ENCODE peak calls at places on chromosomes 4 and X, in seven cellular contexts. E is HuH-7.5; W is GM13976; G is NCI-H345; J is D341Med; U is MCF 10A; C is stimulated activated naive B cell treated with anti-CD40 and anti-IgM and Interleukin-4, amounts not matched to agents 10 μg/mL and 1 μg/mL and 100 μg/mL, for 72 hours. K is an unnamed sample.

GRCh38 chrX:100447563-100448397 is 37.7 kb upstream of the PCDH19 start:
- DNase-seq in E (peak; percentile 27), U (peak; percentile 54), J (peak; percentile 66), W (peak; percentile 46), G (no peak), C (no peak), K (peak; percentile 20)

GRCh38 chr4:34047363-34047762 is 2197.0 kb downstream of the ARAP2 start:
- DNase-seq in C (no peak), G (no peak), U (no peak), E (no peak), W (no peak), J (no peak), K (no peak)

GRCh38 chrX:70041993-70042392 is 7.7 kb downstream of the AWAT2 start:
- DNase-seq in J (no peak), W (no peak), U (no peak), C (no peak), E (no peak), G (no peak), K (no peak)

GRCh38 chr4:98689507-98690174 is 31.2 kb upstream of the TSPAN5 start:
- DNase-seq in J (no peak), W (no peak), E (no peak), U (no peak), G (no peak), C (no peak), K (no peak)

GRCh38 chr4:168667936-168668335 is 171.1 kb downstream of the PALLD start:
- DNase-seq in C (no peak), J (no peak), W (no peak), E (no peak), U (no peak), G (no peak), K (no peak)

GRCh38 chrX:102840871-102841705 is 96.0 kb upstream of the RAB40AL start:
- DNase-seq in U (peak; percentile 13), G (no peak), C (no peak), E (no peak), W (no peak), J (no peak), K (peak; percentile 6)

GRCh38 chr4:109967798-109968520 is 55.3 kb downstream of the EGF start:
- DNase-seq in U (peak; percentile 13), C (no peak), J (no peak), E (no peak), G (no peak), W (no peak), K (no peak)

GRCh38 chrX:119709630-119710029 is 16.7 kb upstream of the SEPTIN6 start:
- DNase-seq in G (no peak), U (no peak), C (no peak), W (no peak), E (no peak), J (no peak), K (no peak)

GRCh38 chr4:93203708-93204107 is 624.8 kb upstream of the ATOH1 start:
- DNase-seq in G (no peak), U (peak; percentile 0), J (no peak), E (no peak), W (no peak), C (no peak), K (no peak)

GRCh38 chr4:16315451-16315850 is 89.2 kb upstream of the TAPT1 start:
- DNase-seq in G (no peak), W (no peak), U (no peak), E (no peak), C (no peak), J (no peak), K (no peak)

GRCh38 chr4:89836897-89837384 is at the start of gene SNCA:
- DNase-seq in E (peak; percentile 31), U (peak; percentile 84), W (peak; percentile 55), J (peak; percentile 86), C (peak; percentile 7), G (peak; percentile 82), K (peak; percentile 63)

GRCh38 chr4:189202182-189202868 is 738.3 kb upstream of the FRG1 start:
- DNase-seq in J (peak; percentile 88), W (peak; percentile 32), G (peak; percentile 51), C (peak; percentile 21), E (no peak), U (peak; percentile 77), K (peak; percentile 79)

GRCh38 chr4:85825937-85826678 is 351.2 kb downstream of the ARHGAP24 start:
- DNase-seq in G (peak; percentile 6), J (no peak), W (no peak), U (peak; percentile 13), C (no peak), E (peak; percentile 4), K (peak; percentile 14)

GRCh38 chr4:138938371-138938699 is 77.2 kb upstream of the NOCT start:
- DNase-seq in J (peak; percentile 44), W (peak; percentile 42), C (no peak), U (peak; percentile 58), G (peak; percentile 11), E (no peak), K (peak; percentile 27)

GRCh38 chr4:174037631-174038030 is 245.8 kb downstream of the FBXO8 start:
- DNase-seq in E (no peak), J (no peak), G (no peak), W (no peak), C (no peak), U (no peak), K (no peak)

GRCh38 chr4:107780665-107781064 is 44.1 kb upstream of the SGMS2 start:
- DNase-seq in W (no peak), G (no peak), U (no peak), J (no peak), E (no peak), C (no peak), K (no peak)

GRCh38 chr4:75512336-75513211 is 1.6 kb downstream of the RCHY1 start:
- DNase-seq in J (no peak), C (no peak), W (no peak), G (no peak), E (no peak), U (peak; percentile 52), K (peak; percentile 45)

GRCh38 chr4:153733751-153734448 is 25.9 kb downstream of the RNF175 start:
- DNase-seq in U (no peak), W (no peak), E (no peak), G (no peak), J (no peak), C (no peak), K (no peak)

GRCh38 chrX:53445977-53446376 is 11.8 kb upstream of the HSD17B10 start:
- DNase-seq in J (peak; percentile 57), W (peak; percentile 50), U (peak; percentile 66), C (peak; percentile 4), G (peak; percentile 29), E (peak; percentile 23), K (peak; percentile 15)

GRCh38 chr4:3219761-3220481 is 29.0 kb upstream of the MSANTD1 start:
- DNase-seq in G (no peak), C (no peak), U (no peak), W (no peak), J (no peak), E (no peak), K (no peak)

K was measured in H4.